ENCODE peak calls at places on chromosomes 4 and X, in nine cellular contexts. R is uterus; S is heart right ventricle; T is neuronal stem cell; Z is effector memory CD4-positive, alpha-beta T cell; F is heart left ventricle; O is left lung; Q is testis; J is CD4-positive, CD25-positive, alpha-beta regulatory T cell. W is an unnamed sample.

GRCh38 chr4:167359711-167360110 is 125.4 kb upstream of the SPOCK3 start:
- DNase-seq in T (peak; percentile 2), S (no peak), O (no peak), R (no peak), J (no peak), Z (no peak), Q (no peak), F (no peak), W (no peak)

GRCh38 chr4:99790796-99791617 is 25.6 kb upstream of the DAPP1 start:
- DNase-seq in O (no peak), J (no peak), Q (no peak), T (no peak), S (no peak), Z (no peak), R (no peak), F (no peak), W (no peak)

GRCh38 chr4:73259552-73260140 is 1.0 kb upstream of the ANKRD17 start:
- DNase-seq in R (no peak), S (no peak), Z (no peak), O (no peak), F (peak; percentile 27), Q (peak; percentile 41), J (peak; percentile 44), T (no peak), W (no peak)

GRCh38 chr4:113272523-113272922 is 223.1 kb downstream of the ANK2 start:
- DNase-seq in O (no peak), R (no peak), J (no peak), T (no peak), F (no peak), Z (no peak), Q (no peak), S (no peak), W (no peak)

GRCh38 chrX:104255465-104255864 is 732 bp upstream of the ESX1 start:
- DNase-seq in O (no peak), Z (no peak), Q (no peak), R (no peak), T (no peak), F (no peak), S (no peak), J (no peak), W (no peak)

GRCh38 chrX:153533041-153533565 is 15.7 kb downstream of the ATP2B3 start:
- DNase-seq in Q (no peak), T (no peak), R (no peak), O (no peak), F (no peak), S (no peak), J (no peak), Z (no peak), W (no peak)

GRCh38 chrX:112512509-112512908 is 167.2 kb downstream of the LHFPL1 start:
- DNase-seq in S (no peak), T (no peak), Z (no peak), O (no peak), F (no peak), R (no peak), Q (no peak), J (no peak), W (no peak)

GRCh38 chr4:126604273-126604867 is 1028.4 kb upstream of the INTU start:
- DNase-seq in S (no peak), R (no peak), J (no peak), T (peak; percentile 17), O (no peak), Q (peak; percentile 61), F (no peak), Z (no peak), W (no peak)

GRCh38 chr4:77040265-77040664 is 35.5 kb downstream of the CCNI start:
- DNase-seq in F (no peak), Q (no peak), O (no peak), S (no peak), Z (no peak), T (no peak), J (no peak), R (no peak), W (no peak)

GRCh38 chr4:41644288-41644914 is 104.1 kb downstream of the PHOX2B start:
- DNase-seq in Q (peak; percentile 84), Z (no peak), S (peak; percentile 82), T (peak; percentile 81), J (no peak), F (peak; percentile 78), R (no peak), O (peak; percentile 88), W (peak; percentile 70)

GRCh38 chr4:3446631-3447320 is 5.0 kb downstream of the HGFAC start:
- DNase-seq in O (peak; percentile 70), R (no peak), T (no peak), F (no peak), Q (no peak), J (no peak), S (peak; percentile 7), Z (no peak), W (no peak)

GRCh38 chr4:78661923-78662521 is 110.5 kb downstream of the ANXA3 start:
- DNase-seq in O (no peak), Z (no peak), R (no peak), T (no peak), J (no peak), S (no peak), Q (no peak), F (no peak), W (no peak)

GRCh38 chr4:78659665-78660064 is 108.1 kb downstream of the ANXA3 start:
- DNase-seq in Q (no peak), R (no peak), Z (no peak), F (no peak), S (no peak), T (no peak), J (no peak), O (no peak), W (no peak)

GRCh38 chr4:78660559-78660958 is 109.0 kb downstream of the ANXA3 start:
- DNase-seq in F (no peak), T (no peak), R (no peak), S (no peak), O (no peak), Q (no peak), J (no peak), Z (no peak), W (no peak)

GRCh38 chr4:78662661-78663060 is 111.1 kb downstream of the ANXA3 start:
- DNase-seq in R (no peak), Q (no peak), O (no peak), S (no peak), T (no peak), F (no peak), Z (no peak), J (no peak), W (no peak)

DNA sequence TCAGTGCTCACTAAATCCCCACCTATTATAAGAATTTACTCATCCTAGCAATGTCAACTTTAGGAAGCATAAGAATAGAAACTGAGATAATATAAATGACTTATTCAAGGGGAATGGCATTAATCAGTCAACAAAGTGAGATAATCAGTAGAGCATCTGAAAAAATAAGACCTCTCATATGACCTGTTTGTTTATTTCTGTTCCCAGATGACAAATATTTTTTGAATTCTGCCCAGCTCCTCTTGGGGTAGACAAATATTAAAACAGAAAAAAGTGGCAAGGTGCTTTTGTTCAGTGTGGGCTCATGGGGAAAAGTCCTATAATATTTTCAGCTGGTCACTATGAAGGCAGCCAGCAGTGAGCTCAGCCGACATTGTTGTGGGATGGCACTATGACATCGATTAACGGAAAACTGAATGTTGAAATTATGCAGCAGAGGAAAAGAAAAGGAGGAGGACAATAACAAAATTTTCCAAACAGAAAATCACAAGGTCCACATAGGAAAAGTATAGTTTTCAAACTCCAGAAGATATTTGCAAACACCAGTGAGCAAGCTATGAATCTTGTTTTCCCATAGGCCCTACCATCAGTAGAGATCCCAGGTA is 109.6 kb downstream of the ANXA3 start:
- DNase-seq in J (no peak), Z (no peak), F (no peak), Q (no peak), R (no peak), O (no peak), S (no peak), T (no peak), W (no peak)
- H3K4me1 ChIP-seq in J (peaks cover 13% of the 10 kb centered on the region), Z (peaks cover 9% of the 10 kb centered on the region), F (peaks cover 13% of the 10 kb centered on the region), Q (no peaks in the 10 kb centered on the region), R (no peaks in the 10 kb centered on the region), O (peaks cover 18% of the 10 kb centered on the region), S (peaks cover 40% of the 10 kb centered on the region), T (peaks cover 5% of the 10 kb centered on the region), W (peaks cover 9% of the 10 kb centered on the region)

DNA sequence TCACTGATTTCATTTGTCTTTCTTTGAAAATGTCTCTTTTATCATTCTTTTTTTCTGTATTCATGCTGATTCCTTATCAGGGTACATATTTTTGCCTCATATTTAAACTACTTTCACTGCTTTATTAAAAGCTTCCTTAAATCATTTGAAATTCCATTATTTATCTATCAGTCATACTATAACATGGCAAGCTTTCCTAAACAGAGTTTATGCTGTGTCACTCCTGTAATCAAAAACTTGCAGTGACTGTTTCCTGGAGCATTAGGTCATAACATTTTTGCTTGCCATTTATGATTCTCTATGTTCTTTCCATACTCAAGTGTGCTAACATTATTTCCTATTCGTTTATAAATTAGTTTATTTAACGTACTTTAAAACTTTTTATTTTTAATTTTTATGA is 203.7 kb downstream of the BMPR1B start:
- DNase-seq in R (no peak), T (no peak), S (no peak), O (no peak), Z (no peak), F (no peak), Q (no peak), J (no peak), W (no peak)
- H3K27ac ChIP-seq in R (no peak overlapping the region), T (no peak overlapping the region), S (no peak overlapping the region), O (no peak overlapping the region), Z (no peak overlapping the region), F (no peak overlapping the region), Q (no peak overlapping the region), J (no peak overlapping the region), W (no peak overlapping the region)

GRCh38 chrX:24150051-24150790 is 692 bp downstream of the ZFX start:
- DNase-seq in T (peak; percentile 80), Q (peak; percentile 87), R (peak; percentile 94), Z (peak; percentile 77), F (peak; percentile 95), O (peak; percentile 92), J (peak; percentile 93), S (peak; percentile 82), W (peak; percentile 90)
- H3K4me1 ChIP-seq in T (no peaks in the 10 kb centered on the region), Q (peaks cover 8% of the 10 kb centered on the region), R (peaks cover 17% of the 10 kb centered on the region), Z (peaks cover 19% of the 10 kb centered on the region), F (peaks cover 63% of the 10 kb centered on the region), O (peaks cover 45% of the 10 kb centered on the region), J (peaks cover 52% of the 10 kb centered on the region), S (peaks cover 52% of the 10 kb centered on the region), W (peaks cover 48% of the 10 kb centered on the region)

GRCh38 chr4:66091801-66092200 is 421.5 kb upstream of the EPHA5 start:
- DNase-seq in J (no peak), Q (no peak), Z (no peak), T (no peak), R (no peak), F (no peak), O (no peak), S (no peak), W (no peak)

GRCh38 chr4:66094070-66094469 is 423.8 kb upstream of the EPHA5 start:
- DNase-seq in Z (no peak), F (no peak), S (no peak), O (peak; percentile 57), J (no peak), Q (no peak), T (no peak), R (no peak), W (no peak)

GRCh38 chr4:66097271-66097670 is 427.0 kb upstream of the EPHA5 start:
- DNase-seq in Z (no peak), Q (no peak), S (no peak), F (no peak), O (no peak), J (no peak), T (no peak), R (no peak), W (no peak)

DNA sequence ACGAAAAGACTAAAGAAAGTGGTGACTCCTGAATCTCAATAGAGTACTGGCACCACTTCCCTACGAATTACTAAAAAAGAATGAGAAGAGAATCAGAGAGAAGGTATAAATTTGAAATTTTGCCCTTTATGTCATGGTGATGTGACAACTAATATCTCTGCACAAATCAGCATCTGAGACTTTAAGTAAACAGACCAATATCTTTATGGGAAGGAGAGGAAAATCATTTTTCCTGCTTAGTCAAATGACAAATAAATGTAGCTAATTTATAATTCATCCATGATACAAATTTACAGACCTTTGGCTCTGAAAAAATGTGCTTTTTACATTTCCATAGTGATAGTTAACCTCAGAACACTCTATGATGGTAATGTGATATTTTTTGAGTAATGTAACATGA is 424.8 kb upstream of the EPHA5 start:
- DNase-seq in Z (no peak), F (no peak), O (no peak), R (no peak), S (no peak), J (no peak), T (no peak), Q (no peak), W (no peak)
- H3K27ac ChIP-seq in Z (no peak overlapping the region), F (no peak overlapping the region), O (no peak overlapping the region), R (no peak overlapping the region), S (no peak overlapping the region), J (no peak overlapping the region), T (no peak overlapping the region), Q (no peak overlapping the region), W (no peak overlapping the region)